ENCODE peak calls at places on chromosome 15, in ten cellular contexts. T, M, A, O, W, F, L, Z, H and Y are unnamed samples.

GRCh38 chr15:55353030-55353429 is 34.0 kb downstream of the PIGB start:
- DNase-seq in M (no peak), T (no peak), O (no peak), F (no peak), L (no peak), H (no peak), A (no peak), W (no peak), Z (no peak), Y (no peak)

GRCh38 chr15:101201411-101202174 is 50.3 kb downstream of the CHSY1 start:
- DNase-seq in A (peak), Z (peak), H (peak), O (peak), L (no peak), T (peak), M (peak), W (peak), F (peak), Y (peak)

GRCh38 chr15:31481157-31481556 is 154.5 kb downstream of the KLF13 start:
- DNase-seq in A (no peak), W (no peak), L (no peak), O (no peak), M (no peak), T (no peak), F (no peak), H (peak), Z (no peak), Y (no peak)

GRCh38 chr15:34275721-34276120 is 50.9 kb downstream of the EMC4 start:
- DNase-seq in F (no peak), W (no peak), O (no peak), L (no peak), A (no peak), M (no peak), T (no peak), H (no peak), Z (no peak), Y (peak)

GRCh38 chr15:64092864-64093626 is 593 bp downstream of the CIAO2A start:
- DNase-seq in A (no peak), W (no peak), L (peak), O (peak), Z (peak), F (no peak), T (peak), M (peak), H (peak), Y (no peak)

GRCh38 chr15:80411788-80412288 is 7.7 kb downstream of the ARNT2 start:
- DNase-seq in Z (no peak), L (no peak), F (no peak), T (no peak), W (no peak), A (no peak), H (no peak), M (no peak), O (no peak), Y (no peak)

GRCh38 chr15:74131618-74132191 is 1.3 kb downstream of the ISLR2 start:
- DNase-seq in M (no peak), Z (no peak), O (no peak), T (no peak), A (no peak), L (no peak), H (no peak), W (no peak), F (no peak), Y (no peak)

GRCh38 chr15:30921781-30922371 is 18.2 kb downstream of the FAN1 start:
- DNase-seq in O (peak), L (no peak), Z (no peak), F (peak), H (peak), W (no peak), T (peak), M (no peak), A (no peak), Y (no peak)

GRCh38 chr15:83108266-83109219 is 1.1 kb downstream of the TM6SF1 start:
- DNase-seq in W (no peak), O (no peak), H (peak), Z (no peak), F (peak), A (no peak), M (no peak), L (peak), T (peak), Y (peak)

GRCh38 chr15:64905119-64905831 is 6.4 kb upstream of the ANKDD1A start:
- DNase-seq in H (peak), L (peak), Z (peak), M (peak), T (peak), F (peak), W (peak), A (no peak), O (peak), Y (peak)

GRCh38 chr15:56244237-56244810 is 645 bp upstream of the RFX7 start:
- DNase-seq in Z (peak), L (peak), H (peak), A (peak), W (no peak), F (peak), O (peak), T (peak), M (peak), Y (peak)

GRCh38 chr15:87527416-87527815 is 729.1 kb downstream of the NTRK3 start:
- DNase-seq in W (no peak), T (peak), M (peak), A (no peak), F (no peak), L (no peak), Z (no peak), O (peak), H (no peak), Y (peak)

GRCh38 chr15:72306211-72306785 is 13.7 kb downstream of the CELF6 start:
- DNase-seq in L (peak), M (no peak), O (peak), H (no peak), F (peak), Z (no peak), W (no peak), A (no peak), T (peak), Y (peak)

GRCh38 chr15:26844901-26845300 is 22.0 kb upstream of the GABRA5 start:
- DNase-seq in H (no peak), A (no peak), L (no peak), F (no peak), T (no peak), M (no peak), W (no peak), Z (no peak), O (no peak), Y (no peak)

GRCh38 chr15:26838742-26839460 is 28.0 kb upstream of the GABRA5 start:
- DNase-seq in O (no peak), F (no peak), T (no peak), M (peak), W (no peak), A (no peak), Z (peak), H (no peak), L (no peak), Y (no peak)

GRCh38 chr15:26842391-26842790 is 24.5 kb upstream of the GABRA5 start:
- DNase-seq in L (no peak), F (no peak), Z (no peak), O (no peak), T (no peak), M (no peak), W (no peak), A (no peak), H (no peak), Y (no peak)

GRCh38 chr15:26841941-26842340 is 24.9 kb upstream of the GABRA5 start:
- DNase-seq in A (no peak), F (no peak), H (no peak), T (no peak), M (no peak), L (no peak), W (no peak), Z (no peak), O (no peak), Y (no peak)

DNA sequence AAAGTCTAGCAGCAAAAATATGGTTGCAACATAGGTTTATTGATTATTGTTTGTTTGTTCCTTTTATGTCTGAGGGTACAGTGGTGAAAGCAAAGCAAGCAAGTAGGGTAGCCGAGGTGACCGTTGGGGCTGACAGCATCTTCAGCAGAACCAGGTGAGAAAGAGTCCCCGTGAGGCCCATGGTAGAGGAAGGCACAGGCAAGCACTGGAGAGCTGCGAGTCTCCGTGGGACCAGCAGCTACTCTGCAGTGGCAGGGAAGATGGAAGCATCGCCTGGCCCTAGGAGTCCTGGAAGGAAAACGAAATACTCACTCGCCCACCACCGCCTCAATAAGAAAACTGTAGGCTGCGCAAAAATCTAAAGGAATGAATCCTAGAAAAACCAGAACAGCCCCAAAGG is 25.3 kb upstream of the GABRA5 start:
- DNase-seq in A (no peak), M (no peak), F (no peak), W (no peak), T (no peak), Z (no peak), L (no peak), H (no peak), O (no peak), Y (no peak)
- TF ChIP-seq CTCF in A (no peak), M (no peak), F (no peak), W (no peak), T (no peak), Z (no peak), L (no peak), H (no peak), O (no peak), Y (no peak)

DNA sequence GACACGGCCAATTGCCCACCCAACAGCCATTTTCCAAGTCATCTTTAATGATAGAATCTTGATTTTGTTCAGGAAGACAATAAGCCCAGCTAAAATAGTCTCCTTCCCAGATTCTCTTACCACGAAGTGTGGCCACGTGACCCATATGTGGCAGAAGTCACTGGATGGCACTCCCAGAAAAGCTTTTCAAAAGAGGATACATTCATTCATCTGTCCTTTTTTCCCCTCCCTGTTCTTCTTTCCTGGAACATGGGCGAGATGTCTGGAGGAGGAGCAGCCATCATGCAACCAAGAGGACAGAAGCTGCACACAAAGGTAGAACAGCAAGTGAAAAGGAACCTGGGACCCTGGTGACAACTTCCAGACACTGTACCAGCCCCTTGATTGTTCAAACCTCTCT is 174.7 kb downstream of the UACA start:
- DNase-seq in A (no peak), M (no peak), O (no peak), H (no peak), W (no peak), Z (no peak), L (no peak), F (no peak), T (no peak), Y (no peak)
- TF ChIP-seq CTCF in A (no peak), M (no peak), O (no peak), H (no peak), W (no peak), Z (no peak), L (no peak), F (no peak), T (no peak), Y (no peak)

GRCh38 chr15:62619526-62619925 is 423.0 kb upstream of the TPM1 start:
- DNase-seq in H (no peak), W (no peak), T (no peak), A (no peak), O (peak), F (no peak), L (no peak), M (no peak), Z (no peak), Y (no peak)

GRCh38 chr15:62617741-62618140 is 424.8 kb upstream of the TPM1 start:
- DNase-seq in Z (no peak), A (no peak), T (no peak), L (no peak), H (no peak), M (no peak), O (no peak), F (no peak), W (no peak), Y (peak)

GRCh38 chr15:62619105-62619504 is 423.4 kb upstream of the TPM1 start:
- DNase-seq in L (no peak), Z (no peak), F (peak), W (no peak), H (no peak), A (no peak), M (no peak), T (no peak), O (no peak), Y (no peak)

GRCh38 chr15:62616746-62617145 is 425.8 kb upstream of the TPM1 start:
- DNase-seq in H (no peak), Z (no peak), A (no peak), F (no peak), O (no peak), T (no peak), L (no peak), W (no peak), M (no peak), Y (no peak)

DNA sequence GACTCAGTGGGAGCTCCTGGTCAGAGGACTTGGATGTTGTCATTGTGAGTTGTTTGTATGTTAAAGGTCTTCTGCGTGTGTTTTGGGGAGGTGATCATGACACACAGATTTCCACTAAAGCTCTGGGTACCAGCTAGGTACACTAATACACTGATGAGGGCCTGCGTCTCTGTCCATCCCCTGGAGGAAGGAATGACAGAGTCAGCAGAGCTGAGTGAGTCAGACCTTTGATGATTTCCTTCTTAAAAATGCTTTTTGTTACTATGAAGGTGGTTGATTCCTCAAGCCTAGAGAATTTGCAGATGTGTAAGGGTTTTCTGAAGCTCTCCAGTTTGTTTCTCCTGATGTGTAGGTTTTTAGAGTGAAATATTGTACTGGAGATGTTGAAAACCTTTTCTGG is 424.1 kb upstream of the TPM1 start:
- DNase-seq in F (no peak), L (no peak), Z (no peak), H (no peak), O (peak), W (peak), A (peak), T (peak), M (no peak), Y (peak)
- TF ChIP-seq CTCF in F (no peak), L (no peak), Z (no peak), H (no peak), O (peak), W (peak), A (peak), T (peak), M (no peak), Y (peak)

DNA sequence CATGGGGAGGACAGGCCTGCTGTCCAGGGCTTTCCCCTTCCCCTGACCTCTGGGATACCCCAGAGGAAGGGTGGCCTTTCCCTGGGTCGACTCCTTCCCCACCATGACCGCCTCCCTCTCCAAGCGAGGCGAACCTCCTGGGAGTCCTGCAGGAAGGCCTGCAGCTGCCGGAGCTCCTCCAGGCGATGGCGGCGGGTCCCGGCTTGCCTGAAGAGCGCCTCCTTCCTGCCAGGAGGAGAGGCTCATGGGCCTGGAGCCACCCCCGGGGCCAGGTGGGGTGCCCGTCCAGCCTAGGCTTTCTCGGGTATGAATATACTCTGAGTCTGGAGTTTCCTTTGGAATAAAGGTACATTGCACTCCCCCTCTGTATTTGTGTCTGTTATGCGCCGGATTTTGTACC is 20.1 kb downstream of the PLA2G4B start:
- DNase-seq in H (no peak), F (no peak), Z (no peak), L (no peak), A (no peak), W (no peak), M (no peak), O (no peak), T (no peak), Y (no peak)
- TF ChIP-seq CTCF in H (no peak), F (no peak), Z (no peak), L (no peak), A (no peak), W (no peak), M (no peak), O (no peak), T (no peak), Y (no peak)

GRCh38 chr15:92900712-92901052 is 558 bp downstream of the CHD2 start:
- DNase-seq in Z (no peak), F (no peak), T (no peak), W (no peak), H (no peak), M (no peak), O (no peak), L (no peak), A (no peak), Y (peak)

GRCh38 chr15:92901053-92901761 is 1.1 kb downstream of the CHD2 start:
- DNase-seq in H (no peak), A (no peak), M (no peak), W (no peak), O (no peak), F (no peak), T (peak), Z (no peak), L (no peak), Y (peak)

GRCh38 chr15:92902020-92902419 is 1.9 kb downstream of the CHD2 start:
- DNase-seq in T (peak), O (no peak), A (no peak), M (no peak), W (no peak), H (no peak), F (no peak), L (no peak), Z (no peak), Y (peak)

GRCh38 chr15:92898988-92899909 is 875 bp upstream of the CHD2 start:
- DNase-seq in T (peak), W (no peak), O (no peak), Z (no peak), M (no peak), H (no peak), L (no peak), A (no peak), F (no peak), Y (no peak)

GRCh38 chr15:92899910-92900711 is at the start of gene CHD2:
- DNase-seq in T (peak), O (peak), Z (peak), M (peak), A (no peak), H (peak), W (peak), F (peak), L (peak), Y (peak)
- TF ChIP-seq CTCF in T (no peak), O (no peak), Z (no peak), M (no peak), A (no peak), H (no peak), W (no peak), F (no peak), L (no peak), Y (no peak)

GRCh38 chr15:32990071-32990470 is 204.4 kb downstream of the FMN1 start:
- DNase-seq in T (no peak), M (no peak), H (no peak), A (no peak), W (no peak), L (no peak), F (no peak), O (peak), Z (no peak), Y (no peak)

GRCh38 chr15:32994810-32995424 is 199.6 kb downstream of the FMN1 start:
- DNase-seq in A (no peak), H (no peak), L (no peak), M (no peak), W (no peak), O (peak), F (no peak), Z (peak), T (peak), Y (peak)

GRCh38 chr15:32998182-32998581 is 196.3 kb downstream of the FMN1 start:
- DNase-seq in W (no peak), T (no peak), M (no peak), Z (no peak), O (no peak), F (no peak), L (no peak), H (no peak), A (no peak), Y (no peak)

GRCh38 chr15:32991544-32992192 is 202.8 kb downstream of the FMN1 start:
- DNase-seq in H (no peak), T (no peak), O (no peak), A (no peak), L (no peak), M (no peak), Z (no peak), W (no peak), F (no peak), Y (no peak)

DNA sequence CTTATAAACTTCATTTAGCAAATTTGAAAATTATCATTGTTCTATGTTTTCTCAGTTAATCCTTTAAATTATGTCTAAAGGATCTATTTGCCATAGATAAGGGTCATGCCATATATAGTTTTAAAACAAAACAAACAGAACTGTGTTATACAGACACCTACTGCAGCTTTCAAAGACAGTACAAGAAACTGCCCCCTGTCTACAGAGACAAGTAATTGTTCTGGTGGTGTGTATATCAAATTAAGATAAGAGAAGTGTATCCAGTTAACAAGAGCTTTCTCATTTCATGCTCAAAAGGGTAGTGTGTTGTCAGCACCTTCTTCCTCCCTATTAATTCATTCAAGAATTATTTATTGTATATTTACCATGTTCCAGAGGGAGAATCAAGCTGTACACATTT is 201.2 kb downstream of the FMN1 start:
- DNase-seq in Z (no peak), F (no peak), L (no peak), O (no peak), H (no peak), A (no peak), W (no peak), M (no peak), T (peak), Y (peak)
- TF ChIP-seq CTCF in Z (peak), F (no peak), L (no peak), O (peak), H (no peak), A (no peak), W (peak), M (no peak), T (peak), Y (peak)

GRCh38 chr15:67943961-67944674 is 104.3 kb upstream of the RNU6-1 start:
- DNase-seq in F (no peak), M (no peak), T (no peak), Z (no peak), W (no peak), H (peak), L (no peak), A (no peak), O (no peak), Y (no peak)
- TF ChIP-seq CTCF in F (no peak), M (no peak), T (no peak), Z (no peak), W (no peak), H (no peak), L (no peak), A (no peak), O (no peak), Y (no peak)

GRCh38 chr15:58771621-58772235 is 626 bp downstream of the MINDY2 start:
- DNase-seq in M (peak), Z (peak), W (no peak), O (no peak), L (peak), H (peak), F (peak), T (peak), A (no peak), Y (peak)

GRCh38 chr15:58773024-58773423 is 1.9 kb downstream of the MINDY2 start:
- DNase-seq in M (no peak), T (no peak), W (no peak), A (no peak), F (no peak), H (no peak), Z (no peak), L (no peak), O (no peak), Y (no peak)

GRCh38 chr15:58770857-58771620 is at the start of gene MINDY2:
- DNase-seq in O (peak), Z (peak), M (peak), A (peak), W (peak), H (peak), L (peak), T (peak), F (peak), Y (peak)

GRCh38 chr15:58766290-58766689 is 4.8 kb upstream of the MINDY2 start:
- DNase-seq in F (no peak), A (no peak), O (no peak), T (no peak), W (no peak), H (no peak), L (no peak), M (no peak), Z (no peak), Y (no peak)

DNA sequence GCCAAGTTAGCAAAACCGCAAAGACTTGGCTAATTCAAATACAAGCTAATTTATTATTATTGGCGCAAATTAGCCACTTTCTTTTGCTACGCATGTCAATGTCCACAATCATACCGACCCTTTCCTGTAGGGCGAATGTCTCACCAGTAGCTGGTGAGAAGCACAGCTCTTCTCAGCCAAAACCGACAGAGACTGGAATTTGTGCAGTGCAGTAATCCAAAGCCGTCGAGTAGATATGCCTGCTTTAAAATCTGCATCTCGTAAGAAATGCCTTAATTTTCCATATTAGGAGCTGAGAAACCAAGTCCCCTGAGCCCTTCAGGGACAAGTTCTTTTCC is 614 bp upstream of the MINDY2 start:
- DNase-seq in Z (peak), O (peak), T (peak), F (no peak), H (no peak), A (no peak), M (no peak), W (no peak), L (no peak), Y (no peak)
- TF ChIP-seq CTCF in Z (no peak), O (no peak), T (no peak), F (no peak), H (no peak), A (no peak), M (no peak), W (no peak), L (no peak), Y (no peak)